ENCODE peak calls at places on chromosomes 7 and 10, in seven cellular contexts. H, B, N, R, A, J and V are unnamed samples.

GRCh38 chr7:118195837-118196474 is 12.0 kb downstream of the LSM8 start:
- DNase-seq in A (peak; percentile 61), R (peak; percentile 64), J (no peak), B (peak; percentile 55), N (peak; percentile 54), H (peak; percentile 82), V (no peak)

GRCh38 chr7:95139922-95140321 is 184.4 kb downstream of the PON1 start:
- DNase-seq in N (no peak), J (no peak), A (no peak), R (no peak), H (no peak), B (no peak), V (no peak)

GRCh38 chr7:80247144-80247543 is 112.5 kb downstream of the GNAI1 start:
- DNase-seq in J (no peak), N (no peak), A (no peak), B (no peak), H (no peak), R (no peak), V (no peak)

GRCh38 chr7:20269726-20270125 is 52.5 kb upstream of the MACC1 start:
- DNase-seq in H (no peak), R (no peak), B (no peak), N (no peak), J (no peak), A (no peak), V (no peak)

GRCh38 chr7:157664866-157665633 is 328.2 kb downstream of the DNAJB6 start:
- DNase-seq in B (no peak), H (no peak), N (no peak), A (no peak), J (no peak), R (peak; percentile 63), V (no peak)

GRCh38 chr10:63156236-63156635 is 23.1 kb downstream of the NRBF2 start:
- DNase-seq in J (no peak), A (no peak), B (no peak), N (no peak), R (no peak), H (no peak), V (no peak)

GRCh38 chr10:104127411-104127810 is 5.4 kb downstream of the SFR1 start:
- DNase-seq in H (no peak), R (no peak), N (peak; percentile 57), J (no peak), A (no peak), B (peak; percentile 54), V (no peak)

GRCh38 chr7:2893411-2893861 is 49.3 kb upstream of the GNA12 start:
- DNase-seq in B (no peak), J (no peak), A (no peak), R (no peak), H (no peak), N (no peak), V (no peak)

GRCh38 chr7:82234457-82235049 is 209.0 kb downstream of the CACNA2D1 start:
- DNase-seq in A (peak; percentile 16), H (peak; percentile 11), B (no peak), J (no peak), N (peak; percentile 22), R (peak; percentile 31), V (peak; percentile 58)

GRCh38 chr10:46515402-46516192 is 40.9 kb downstream of the GPRIN2 start:
- DNase-seq in A (no peak), H (no peak), J (no peak), R (no peak), B (peak; percentile 39), N (no peak), V (no peak)

GRCh38 chr7:55505259-55505658 is 67.0 kb downstream of the VOPP1 start:
- DNase-seq in B (no peak), N (no peak), J (no peak), H (no peak), R (no peak), A (no peak), V (no peak)

DNA sequence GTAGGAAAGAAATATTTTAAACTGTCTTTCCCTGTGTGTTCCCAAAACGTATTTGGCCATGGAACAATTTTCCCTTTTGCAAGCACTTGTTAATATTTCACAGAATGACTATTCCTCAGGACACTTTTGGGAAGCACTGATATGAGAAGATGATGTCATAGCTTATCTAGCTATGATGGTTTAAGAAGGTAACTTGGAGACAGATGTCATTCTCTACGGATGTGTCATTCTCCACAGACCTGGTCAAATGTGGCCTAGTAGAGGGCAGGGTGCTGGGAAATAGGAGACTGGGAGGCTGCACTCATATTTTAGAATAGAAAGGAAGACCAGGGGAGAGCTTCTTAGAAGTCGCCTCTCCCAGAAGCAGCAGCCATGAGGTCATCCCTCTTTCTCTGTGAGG is 220.7 kb upstream of the GLI3 start:
- DNase-seq in A (no peak), J (no peak), N (no peak), B (no peak), H (no peak), R (no peak), V (no peak)
- TF ChIP-seq JUND in A (no peak), J (no peak), N (no peak), B (no peak), H (no peak), R (no peak), V (no peak)

GRCh38 chr7:4738711-4739527 is 36.5 kb upstream of the AP5Z1 start:
- DNase-seq in H (peak; percentile 92), A (peak; percentile 77), J (no peak), B (peak; percentile 51), N (peak; percentile 87), R (peak; percentile 73), V (peak; percentile 54)
- TF ChIP-seq JUND in H (peak; percentile 77), A (no peak), J (no peak), B (no peak), N (no peak), R (peak; percentile 70), V (no peak)

GRCh38 chr10:71921319-71922027 is 42.7 kb upstream of the CHST3 start:
- DNase-seq in H (peak; percentile 47), N (peak; percentile 80), R (no peak), A (no peak), J (no peak), B (no peak), V (no peak)
- TF ChIP-seq JUND in H (no peak), N (no peak), R (no peak), A (no peak), J (no peak), B (no peak), V (no peak)

GRCh38 chr7:31096198-31096881 is 44.2 kb downstream of the ADCYAP1R1 start:
- DNase-seq in H (no peak), R (no peak), N (no peak), A (no peak), J (no peak), B (no peak), V (no peak)

GRCh38 chr7:31092606-31093005 is 40.5 kb downstream of the ADCYAP1R1 start:
- DNase-seq in H (no peak), R (no peak), A (no peak), B (no peak), N (no peak), J (no peak), V (no peak)

GRCh38 chr7:31091926-31092325 is 39.8 kb downstream of the ADCYAP1R1 start:
- DNase-seq in H (no peak), B (no peak), R (no peak), A (no peak), J (no peak), N (no peak), V (no peak)

GRCh38 chr7:31095286-31096197 is 43.4 kb downstream of the ADCYAP1R1 start:
- DNase-seq in H (no peak), R (no peak), A (no peak), B (no peak), N (no peak), J (no peak), V (no peak)

DNA sequence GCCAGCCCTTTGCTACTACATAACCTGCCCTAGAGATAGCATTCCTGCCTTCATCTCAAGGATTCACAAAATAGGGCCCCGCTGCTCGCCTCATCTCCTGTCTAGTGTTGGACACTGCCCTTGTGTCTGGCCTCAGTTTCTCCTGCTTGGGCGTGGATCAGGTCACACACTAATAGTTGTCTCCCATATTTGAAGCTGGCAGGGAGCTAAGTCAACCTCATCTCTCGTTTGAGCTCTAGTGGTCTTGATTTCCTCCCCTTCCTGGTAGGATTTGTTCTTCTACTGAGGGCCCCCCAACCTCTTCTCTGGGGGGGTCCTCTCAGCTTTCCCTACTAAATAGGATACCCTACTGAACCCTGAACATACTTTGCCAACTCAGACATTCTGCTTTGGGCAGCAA is 42.2 kb downstream of the ADCYAP1R1 start:
- DNase-seq in B (no peak), R (no peak), A (no peak), H (no peak), J (no peak), N (no peak), V (no peak)
- TF ChIP-seq JUND in B (no peak), R (no peak), A (no peak), H (no peak), J (no peak), N (no peak), V (no peak)

DNA sequence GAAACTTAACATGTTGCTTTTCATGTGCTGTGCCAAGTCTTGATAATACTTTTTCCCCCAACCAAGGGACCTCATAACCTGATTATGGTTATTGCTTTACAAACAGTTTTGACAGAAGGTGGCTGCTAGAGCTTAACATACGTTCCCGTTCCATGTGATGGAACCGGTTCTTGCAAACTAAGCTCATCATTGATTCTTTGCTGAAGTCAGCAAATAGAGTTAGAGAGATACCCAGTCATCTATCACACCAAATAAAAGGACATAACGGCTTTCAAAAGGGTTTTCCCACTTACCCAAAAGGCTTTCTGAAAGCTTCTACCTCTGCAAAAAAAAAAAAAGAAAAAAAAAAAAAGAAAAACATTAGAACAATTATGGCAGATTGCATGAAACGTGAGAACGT is 230.3 kb upstream of the MDFIC start:
- DNase-seq in A (no peak), H (no peak), J (no peak), B (no peak), R (no peak), N (no peak), V (no peak)
- TF ChIP-seq JUND in A (no peak), H (no peak), J (no peak), B (no peak), R (no peak), N (no peak), V (no peak)